ENCODE peak calls at places on chromosomes 12 and 14, in four cellular contexts. B is spleen, J is tibial artery, R is tibial nerve. D is an unnamed sample. For H3K4me1, the result is how much of the 10 kb centered on the place peaks cover.

GRCh38 chr12:70849265-70849960 is 71.1 kb downstream of the PTPRR start:
- DNase-seq in B (no peak), J (no peak), R (no peak), D (no peak)

GRCh38 chr14:64960762-64961276 is 11.3 kb downstream of the RAB15 start:
- DNase-seq in B (no peak), J (no peak), R (no peak), D (peak)

GRCh38 chr12:102023343-102023930 is 38.4 kb downstream of the WASHC3 start:
- DNase-seq in B (no peak), J (no peak), R (no peak), D (no peak)

GRCh38 chr12:87074801-87075200 is 818.6 kb upstream of the MGAT4C start:
- DNase-seq in B (no peak), J (no peak), R (no peak), D (no peak)

GRCh38 chr12:30437044-30437443 is 258.6 kb downstream of the IPO8 start:
- DNase-seq in B (no peak), J (no peak), R (no peak), D (no peak)

GRCh38 chr12:108839890-108840230 is 17.5 kb downstream of the SSH1 start:
- DNase-seq in B (peak), J (no peak), R (no peak), D (peak)

GRCh38 chr14:50095895-50096294 is 20.5 kb downstream of the VCPKMT start:
- DNase-seq in B (no peak), J (no peak), R (no peak), D (no peak)

GRCh38 chr14:95318870-95319311 is 817 bp downstream of the CLMN start:
- DNase-seq in B (peak), J (no peak), R (no peak), D (no peak)

GRCh38 chr14:22095845-22096510 is 422.4 kb upstream of the OR4E1 start:
- DNase-seq in B (no peak), J (no peak), R (no peak), D (no peak)

GRCh38 chr12:45494279-45494678 is 235.2 kb upstream of the ARID2 start:
- DNase-seq in B (no peak), J (no peak), R (no peak), D (no peak)

GRCh38 chr14:97634786-97635185 is 837.6 kb downstream of the VRK1 start:
- DNase-seq in B (no peak), J (no peak), R (no peak), D (no peak)

GRCh38 chr12:57891639-57892228 is 45.2 kb upstream of the CTDSP2 start:
- DNase-seq in B (no peak), J (no peak), R (no peak), D (no peak)

GRCh38 chr14:24952851-24953666 is 96.9 kb downstream of the STXBP6 start:
- DNase-seq in B (no peak), J (no peak), R (no peak), D (no peak)

GRCh38 chr12:43848786-43849185 is 12.9 kb downstream of the TMEM117 start:
- DNase-seq in B (no peak), J (no peak), R (no peak), D (no peak)

GRCh38 chr14:61184117-61184516 is 97.0 kb downstream of the TMEM30B start:
- DNase-seq in B (no peak), J (no peak), R (no peak), D (no peak)

GRCh38 chr14:99718031-99718810 is 34.1 kb downstream of the CYP46A1 start:
- DNase-seq in B (no peak), J (no peak), R (no peak), D (no peak)

GRCh38 chr14:71119075-71119474 is 211.8 kb downstream of the PCNX1 start:
- DNase-seq in B (no peak), J (no peak), R (no peak), D (no peak)

GRCh38 chr14:74593241-74593985 is 18.6 kb downstream of the LTBP2 start:
- DNase-seq in B (peak), J (no peak), R (no peak), D (no peak)

GRCh38 chr14:74592476-74593191 is 19.4 kb downstream of the LTBP2 start:
- DNase-seq in B (peak), J (no peak), R (no peak), D (no peak)

GRCh38 chr14:74589291-74589879 is 22.7 kb downstream of the LTBP2 start:
- DNase-seq in B (peak), J (no peak), R (no peak), D (no peak)

GRCh38 chr14:74591899-74592298 is 20.1 kb downstream of the LTBP2 start:
- DNase-seq in B (no peak), J (no peak), R (no peak), D (no peak)

DNA sequence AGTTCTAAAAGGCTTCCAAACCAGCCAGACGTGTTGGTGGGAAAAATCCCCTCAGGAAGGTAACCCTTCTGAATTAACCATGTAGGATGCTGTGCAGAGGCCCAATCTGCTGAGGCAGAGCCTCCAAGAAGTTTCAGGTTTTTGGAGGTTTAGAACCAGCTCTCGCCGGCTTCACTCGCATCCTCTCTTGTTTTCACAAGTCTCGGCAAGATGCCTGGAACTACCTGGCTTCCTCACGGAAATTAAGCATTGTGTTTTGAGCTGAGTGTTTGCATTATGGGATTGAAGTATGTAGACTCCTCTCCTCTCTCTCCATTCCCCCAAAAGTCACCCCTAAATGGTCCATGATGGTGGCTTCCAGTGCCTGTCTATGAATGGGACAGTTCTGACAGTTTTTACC is 20.6 kb downstream of the LTBP2 start:
- DNase-seq in B (no peak), J (no peak), R (no peak), D (no peak)
- H3K4me1 ChIP-seq in B (under half), J (under half), R (under half), D (under half)

GRCh38 chr14:90362558-90362896 is 30.8 kb upstream of the NRDE2 start:
- DNase-seq in B (no peak), J (no peak), R (no peak), D (no peak)

GRCh38 chr14:90356925-90357324 is 25.2 kb upstream of the NRDE2 start:
- DNase-seq in B (no peak), J (no peak), R (no peak), D (no peak)

GRCh38 chr14:90361865-90362557 is 30.3 kb upstream of the NRDE2 start:
- DNase-seq in B (no peak), J (no peak), R (no peak), D (no peak)
- H3K4me3 ChIP-seq in B (no peak), J (no peak), R (no peak), D (no peak)

DNA sequence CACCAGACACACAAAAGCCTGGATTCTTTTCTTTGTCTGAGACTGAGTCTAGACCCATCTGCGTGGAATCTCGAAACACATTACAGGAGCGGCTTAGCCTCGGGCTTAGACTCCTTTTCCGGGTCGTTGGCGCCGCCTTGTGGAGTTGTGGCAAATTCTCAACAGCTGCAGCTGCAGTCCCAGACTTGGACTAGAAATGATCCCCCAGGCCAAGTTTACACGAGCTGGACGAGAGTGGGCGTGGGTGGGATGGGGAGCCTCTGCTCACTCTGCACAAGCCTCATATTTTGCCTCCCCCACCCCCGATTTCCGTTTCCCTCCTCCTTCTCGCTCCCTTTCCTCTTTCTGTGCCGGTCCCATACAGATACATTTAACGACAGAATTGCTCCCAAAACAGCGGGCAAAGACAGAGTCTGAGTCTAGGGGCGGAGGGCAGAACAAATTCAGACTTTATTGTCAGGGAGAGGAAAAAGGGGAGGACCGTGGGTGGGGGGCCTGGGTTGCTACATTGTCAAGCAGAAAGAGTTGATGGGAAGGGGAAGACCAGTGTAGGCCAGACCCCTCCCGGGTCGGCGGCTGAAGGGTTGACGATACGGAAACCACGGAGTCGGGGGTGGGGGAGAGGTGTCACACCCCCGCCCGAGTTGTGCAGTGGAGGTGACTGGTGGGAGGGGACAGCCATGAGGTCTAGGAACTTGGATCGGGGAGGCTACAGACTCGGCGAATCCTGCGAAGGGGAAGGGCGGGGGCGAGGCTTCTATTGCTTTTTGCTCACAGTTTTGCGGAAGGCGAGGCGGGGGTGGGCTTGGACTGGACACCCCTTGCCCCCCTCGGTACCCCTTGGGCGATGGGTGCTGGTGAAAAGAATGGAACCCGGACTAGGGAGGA is 4.7 kb upstream of the GPR84 start:
- DNase-seq in B (peak), J (peak), R (peak), D (peak)
- H3K4me1 ChIP-seq in B (half or more), J (under half), R (under half), D (under half)

DNA sequence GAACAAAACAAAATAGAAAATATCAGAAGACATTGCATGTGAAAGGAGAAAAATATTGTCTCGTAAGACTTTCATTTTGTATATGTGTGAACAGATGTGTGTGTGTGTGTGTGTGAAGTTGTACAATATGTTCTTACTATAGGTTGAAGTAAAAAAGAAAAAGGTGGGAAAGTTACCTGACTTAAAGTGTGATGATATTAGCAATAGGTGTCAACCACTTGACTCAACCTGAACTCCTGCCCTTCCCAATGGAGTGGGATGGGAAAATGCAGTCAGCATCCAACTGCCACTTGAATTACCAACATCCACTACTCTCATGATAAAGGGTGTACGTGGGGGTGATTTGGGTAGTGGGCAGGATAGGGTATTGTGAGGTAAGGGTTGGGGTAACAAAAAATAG is 181.5 kb downstream of the CHST11 start:
- DNase-seq in B (no peak), J (no peak), R (no peak), D (no peak)
- H3K4me3 ChIP-seq in B (no peak), J (no peak), R (no peak), D (no peak)

DNA sequence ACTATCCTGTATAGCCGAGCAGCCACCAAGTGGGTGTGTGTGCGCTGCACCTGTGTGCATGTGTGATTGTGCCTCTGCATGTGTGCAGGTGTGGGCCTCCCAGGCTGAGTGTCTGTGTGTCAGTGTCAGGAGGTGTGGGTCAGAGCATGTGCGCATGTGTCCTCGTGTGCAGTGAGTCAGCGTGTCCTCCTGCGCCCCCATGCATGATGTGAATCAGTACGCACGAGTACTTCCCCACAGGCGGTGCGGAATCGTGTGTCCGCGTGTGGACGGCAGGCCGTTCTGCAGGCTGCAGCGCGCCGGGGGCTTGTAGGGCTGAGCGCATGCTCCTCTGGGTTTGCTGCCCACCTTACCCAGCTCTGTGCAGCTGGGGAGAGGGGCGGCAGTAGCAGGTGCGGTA is 34.2 kb downstream of the DTX1 start:
- DNase-seq in B (peak), J (no peak), R (no peak), D (peak)
- H3K4me1 ChIP-seq in B (half or more), J (under half), R (under half), D (under half)

GRCh38 chr12:128810182-128811127 is 13.3 kb downstream of the SLC15A4 start:
- DNase-seq in B (no peak), J (peak), R (no peak), D (no peak)
- H3K4me3 ChIP-seq in B (no peak), J (no peak), R (no peak), D (peak)

GRCh38 chr12:52873832-52874572 is 25.2 kb upstream of the KRT78 start:
- DNase-seq in B (peak), J (peak), R (peak), D (peak)

GRCh38 chr12:52872644-52873384 is 24.0 kb upstream of the KRT78 start:
- DNase-seq in B (no peak), J (no peak), R (no peak), D (no peak)

GRCh38 chr12:52871291-52871961 is 22.6 kb upstream of the KRT78 start:
- DNase-seq in B (no peak), J (no peak), R (peak), D (no peak)

GRCh38 chr12:52874573-52875435 is 26.0 kb upstream of the KRT78 start:
- DNase-seq in B (no peak), J (no peak), R (no peak), D (no peak)

DNA sequence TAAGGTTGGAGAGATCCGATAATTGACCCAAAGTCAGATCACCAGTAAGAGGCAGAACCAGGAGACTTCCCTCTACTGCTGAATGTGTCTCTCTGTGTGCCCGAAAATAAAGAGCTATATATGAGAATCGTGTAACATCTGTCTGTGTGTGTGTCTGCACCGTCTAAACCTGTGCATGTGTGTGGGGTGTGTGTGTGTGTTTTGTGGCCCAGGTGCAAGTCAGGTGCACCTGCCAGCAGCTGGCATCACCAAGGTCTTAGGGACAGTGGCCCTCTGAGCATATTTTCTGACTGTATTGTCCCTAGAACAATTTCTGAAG is 24.7 kb upstream of the KRT78 start:
- DNase-seq in B (no peak), J (no peak), R (no peak), D (no peak)
- H3K4me1 ChIP-seq in B (under half), J (under half), R (under half), D (under half)

GRCh38 chr14:55105991-55106390 is 23.1 kb upstream of the LGALS3 start:
- DNase-seq in B (peak), J (no peak), R (no peak), D (peak)

GRCh38 chr14:55103005-55103640 is 25.9 kb upstream of the LGALS3 start:
- DNase-seq in B (peak), J (peak), R (peak), D (peak)

GRCh38 chr14:55102141-55102547 is 26.9 kb upstream of the LGALS3 start:
- DNase-seq in B (peak), J (peak), R (peak), D (peak)

GRCh38 chr14:55101698-55102097 is 27.4 kb upstream of the LGALS3 start:
- DNase-seq in B (peak), J (peak), R (no peak), D (no peak)

GRCh38 chr14:55104051-55104954 is 24.7 kb upstream of the LGALS3 start:
- DNase-seq in B (peak), J (no peak), R (no peak), D (peak)
- H3K4me3 ChIP-seq in B (no peak), J (no peak), R (no peak), D (no peak)

GRCh38 chr12:122844366-122844971 is 9.2 kb downstream of the HIP1R start:
- DNase-seq in B (no peak), J (no peak), R (no peak), D (no peak)

GRCh38 chr12:122841544-122842321 is 6.5 kb downstream of the HIP1R start:
- DNase-seq in B (no peak), J (peak), R (no peak), D (no peak)

GRCh38 chr12:122842505-122843405 is 7.5 kb downstream of the HIP1R start:
- DNase-seq in B (peak), J (peak), R (no peak), D (no peak)

GRCh38 chr12:122845041-122845864 is 10.0 kb downstream of the HIP1R start:
- DNase-seq in B (peak), J (no peak), R (no peak), D (no peak)

DNA sequence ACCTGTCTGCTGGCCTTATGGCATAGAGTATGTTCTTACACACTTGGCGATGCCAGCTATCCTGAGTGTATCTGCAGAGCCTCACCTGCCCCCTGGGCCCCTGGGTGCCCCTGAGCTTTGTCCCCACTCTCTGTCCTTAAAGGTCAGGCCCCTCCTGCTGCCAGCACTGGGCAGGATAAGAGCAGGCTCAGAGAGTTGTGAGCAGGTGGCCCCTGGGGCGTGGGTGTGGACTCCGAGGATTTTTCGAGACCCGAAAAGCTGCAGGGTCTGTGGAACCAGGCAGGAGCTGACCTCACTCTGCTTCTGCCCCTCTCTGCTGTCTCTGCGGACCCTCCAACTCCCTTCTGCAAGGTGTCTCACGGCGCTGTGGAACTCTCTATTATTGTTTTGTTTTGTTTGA is 8.2 kb downstream of the HIP1R start:
- DNase-seq in B (no peak), J (no peak), R (no peak), D (no peak)
- H3K4me1 ChIP-seq in B (under half), J (under half), R (under half), D (under half)